ENCODE peak calls at places on chromosomes 2 and 18, in four cellular contexts. Z is NCI-H446 treated with DMSO at 0.1 percent for 48 hours, Y is cerebellum, J is neural crest cell. C is an unnamed sample.
A peak's percentile ranks its signal among the peaks of the same experiment; 100 is the strongest.

GRCh38 chr2:44392338-44392943 is 30.7 kb downstream of the CAMKMT start:
- DNase-seq in Z (no peak), Y (peak; percentile 12), J (peak; percentile 59), C (peak; percentile 18)

GRCh38 chr18:53752968-53753367 is 471.5 kb downstream of the MBD2 start:
- DNase-seq in Z (no peak), Y (no peak), J (no peak), C (no peak)

GRCh38 chr2:19667085-19667484 is 234.7 kb downstream of the TTC32 start:
- DNase-seq in Z (no peak), Y (no peak), J (no peak), C (no peak)

GRCh38 chr2:196275646-196276352 is 104.4 kb upstream of the STK17B start:
- DNase-seq in Z (no peak), Y (no peak), J (no peak), C (no peak)

GRCh38 chr2:62030902-62031301 is 125.4 kb downstream of the COMMD1 start:
- DNase-seq in Z (no peak), Y (no peak), J (no peak), C (no peak)

GRCh38 chr18:30675493-30675892 is 367.0 kb downstream of the DSC3 start:
- DNase-seq in Z (no peak), Y (no peak), J (no peak), C (no peak)

GRCh38 chr2:128137094-128137616 is 46.2 kb downstream of the UGGT1 start:
- DNase-seq in Z (no peak), Y (no peak), J (no peak), C (no peak)

GRCh38 chr2:149393647-149394046 is 63.3 kb downstream of the LYPD6 start:
- DNase-seq in Z (no peak), Y (no peak), J (no peak), C (no peak)

GRCh38 chr2:223414646-223415045 is 187.5 kb downstream of the SCG2 start:
- DNase-seq in Z (no peak), Y (no peak), J (no peak), C (no peak)

GRCh38 chr2:223513771-223514455 is 88.2 kb downstream of the SCG2 start:
- DNase-seq in Z (peak; percentile 23), Y (no peak), J (no peak), C (no peak)

GRCh38 chr2:221533299-221533698 is 38.8 kb downstream of the EPHA4 start:
- DNase-seq in Z (no peak), Y (no peak), J (no peak), C (no peak)

GRCh38 chr2:105329561-105330495 is at the start of gene TGFBRAP1:
- DNase-seq in Z (peak; percentile 3), Y (peak; percentile 78), J (peak; percentile 36), C (peak; percentile 37)

GRCh38 chr18:6734746-6735430 is 5.4 kb downstream of the ARHGAP28 start:
- DNase-seq in Z (no peak), Y (no peak), J (no peak), C (no peak)

GRCh38 chr2:42961385-42961800 is 169.0 kb upstream of the HAAO start:
- DNase-seq in Z (no peak), Y (no peak), J (peak; percentile 23), C (no peak)

GRCh38 chr18:9719421-9719981 is 11.4 kb downstream of the RAB31 start:
- DNase-seq in Z (peak; percentile 34), Y (no peak), J (no peak), C (no peak)

GRCh38 chr2:239157766-239158165 is 243.1 kb downstream of the HDAC4 start:
- DNase-seq in Z (no peak), Y (no peak), J (no peak), C (no peak)

GRCh38 chr2:66929632-66930385 is 467.3 kb upstream of the ETAA1 start:
- DNase-seq in Z (no peak), Y (peak; percentile 64), J (no peak), C (no peak)

GRCh38 chr2:25497229-25497861 is 155.6 kb upstream of the DNMT3A start:
- DNase-seq in Z (no peak), Y (no peak), J (no peak), C (no peak)

GRCh38 chr2:145918951-145919350 is 1399.0 kb upstream of the ZEB2 start:
- DNase-seq in Z (no peak), Y (no peak), J (no peak), C (no peak)

GRCh38 chr2:240304746-240305161 is 130.7 kb upstream of the GPC1 start:
- DNase-seq in Z (no peak), Y (no peak), J (no peak), C (peak; percentile 4)

GRCh38 chr2:219539926-219540678 is 3.5 kb downstream of the CHPF start:
- DNase-seq in Z (no peak), Y (no peak), J (no peak), C (no peak)

GRCh38 chr2:137009953-137010352 is 244.6 kb downstream of the THSD7B start:
- DNase-seq in Z (no peak), Y (no peak), J (no peak), C (no peak)

GRCh38 chr2:234308814-234309195 is 188.1 kb downstream of the ARL4C start:
- DNase-seq in Z (no peak), Y (no peak), J (no peak), C (no peak)

GRCh38 chr18:29181151-29181901 is 1004.4 kb upstream of the CDH2 start:
- DNase-seq in Z (no peak), Y (no peak), J (no peak), C (no peak)

GRCh38 chr2:202032841-202033316 is 776 bp upstream of the FZD7 start:
- DNase-seq in Z (no peak), Y (no peak), J (peak; percentile 70), C (peak; percentile 63)

GRCh38 chr2:28447943-28448737 is 47.7 kb upstream of the PLB1 start:
- DNase-seq in Z (no peak), Y (no peak), J (no peak), C (no peak)

GRCh38 chr2:68901561-68901960 is 30.4 kb upstream of the BMP10 start:
- DNase-seq in Z (no peak), Y (no peak), J (no peak), C (no peak)

GRCh38 chr2:217489145-217489960 is 513.4 kb downstream of the TNS1 start:
- DNase-seq in Z (peak; percentile 30), Y (no peak), J (no peak), C (no peak)

GRCh38 chr2:10915731-10916331 is 4.1 kb downstream of the KCNF1 start:
- DNase-seq in Z (no peak), Y (no peak), J (no peak), C (no peak)

GRCh38 chr18:32298289-32298688 is 108.5 kb downstream of the MEP1B start:
- DNase-seq in Z (no peak), Y (no peak), J (no peak), C (no peak)

GRCh38 chr2:72116081-72116533 is 31.6 kb downstream of the CYP26B1 start:
- DNase-seq in Z (no peak), Y (no peak), J (no peak), C (no peak)

GRCh38 chr2:108994250-108994649 is 5.2 kb upstream of the EDAR start:
- DNase-seq in Z (no peak), Y (no peak), J (no peak), C (no peak)

GRCh38 chr18:74513883-74514205 is 17.7 kb downstream of the CNDP2 start:
- DNase-seq in Z (no peak), Y (no peak), J (no peak), C (no peak)

GRCh38 chr2:112480540-112481049 is 1.4 kb upstream of the TTL start:
- DNase-seq in Z (no peak), Y (no peak), J (no peak), C (no peak)

GRCh38 chr2:215507836-215508235 is 72.0 kb upstream of the FN1 start:
- DNase-seq in Z (no peak), Y (no peak), J (no peak), C (no peak)

GRCh38 chr2:150946831-150947230 is 314.8 kb downstream of the RBM43 start:
- DNase-seq in Z (no peak), Y (no peak), J (no peak), C (no peak)

GRCh38 chr2:52857722-52858121 is 909.9 kb upstream of the CHAC2 start:
- DNase-seq in Z (no peak), Y (no peak), J (no peak), C (no peak)